ENCODE peak calls at places on chromosome 22, in six cellular contexts. V is thoracic aorta, Q is brain microvascular endothelial cell, O is IMR-90, N is upper lobe of left lung, U is cardiac muscle cell. T is an unnamed sample.

GRCh38 chr22:43197271-43197941 is 10.5 kb upstream of the TTLL12 start:
- DNase-seq in V (no peak), Q (no peak), O (no peak), N (no peak), U (no peak), T (no peak)

GRCh38 chr22:46679711-46680269 is 58.3 kb downstream of the CERK start:
- DNase-seq in V (no peak), Q (no peak), O (no peak), N (no peak), U (no peak), T (no peak)

GRCh38 chr22:47826016-47826415 is 1063.6 kb downstream of the TBC1D22A start:
- DNase-seq in V (no peak), Q (no peak), O (no peak), N (no peak), U (no peak), T (no peak)

GRCh38 chr22:17540481-17540880 is 22.8 kb upstream of the SLC25A18 start:
- DNase-seq in V (no peak), Q (no peak), O (no peak), N (no peak), U (no peak), T (no peak)

GRCh38 chr22:44386386-44387035 is 73.8 kb upstream of the SHISAL1 start:
- DNase-seq in V (no peak), Q (no peak), O (no peak), N (no peak), U (no peak), T (no peak)

GRCh38 chr22:46734830-46735453 is 3.1 kb downstream of the CERK start:
- DNase-seq in V (no peak), Q (no peak), O (no peak), N (peak), U (no peak), T (no peak)

GRCh38 chr22:46583571-46583970 is 36.6 kb upstream of the GRAMD4 start:
- DNase-seq in V (no peak), Q (no peak), O (no peak), N (no peak), U (no peak), T (no peak)

GRCh38 chr22:22927888-22928665 is 40.5 kb downstream of the IGLL5 start:
- DNase-seq in V (no peak), Q (no peak), O (no peak), N (no peak), U (peak), T (no peak)

GRCh38 chr22:49348631-49349030 is 479.0 kb downstream of the BRD1 start:
- DNase-seq in V (no peak), Q (no peak), O (no peak), N (peak), U (no peak), T (no peak)

GRCh38 chr22:49182416-49182815 is 645.3 kb downstream of the BRD1 start:
- DNase-seq in V (no peak), Q (no peak), O (no peak), N (no peak), U (no peak), T (no peak)

GRCh38 chr22:21067901-21068680 is 22.3 kb downstream of the LRRC74B start:
- DNase-seq in V (no peak), Q (no peak), O (no peak), N (no peak), U (no peak), T (no peak)

GRCh38 chr22:45579306-45579705 is 76.6 kb downstream of the FBLN1 start:
- DNase-seq in V (no peak), Q (no peak), O (no peak), N (no peak), U (no peak), T (no peak)

GRCh38 chr22:50469377-50470305 is 5.2 kb downstream of the SBF1 start:
- DNase-seq in V (no peak), Q (peak), O (peak), N (peak), U (peak), T (peak)

GRCh38 chr22:35043932-35044319 is 22.0 kb upstream of the ISX start:
- DNase-seq in V (no peak), Q (no peak), O (no peak), N (no peak), U (no peak), T (no peak)

GRCh38 chr22:32144875-32145274 is 14.2 kb downstream of the C22orf42 start:
- DNase-seq in V (no peak), Q (no peak), O (no peak), N (no peak), U (no peak), T (no peak)

GRCh38 chr22:44916281-44917231 is 93.2 kb downstream of the PHF21B start:
- DNase-seq in V (no peak), Q (no peak), O (no peak), N (no peak), U (no peak), T (no peak)

GRCh38 chr22:27820896-27821866 is 19.6 kb upstream of the MN1 start:
- DNase-seq in V (no peak), Q (no peak), O (no peak), N (no peak), U (no peak), T (no peak)

GRCh38 chr22:46453006-46453828 is 84.2 kb downstream of the CELSR1 start:
- DNase-seq in V (no peak), Q (no peak), O (no peak), N (peak), U (peak), T (no peak)

GRCh38 chr22:25700996-25701815 is 40.8 kb upstream of the MYO18B start:
- DNase-seq in V (no peak), Q (peak), O (peak), N (no peak), U (peak), T (peak)
- H3K4me3 ChIP-seq in V (no peak), Q (no peak), O (no peak), N (no peak), U (no peak), T (peak)

DNA sequence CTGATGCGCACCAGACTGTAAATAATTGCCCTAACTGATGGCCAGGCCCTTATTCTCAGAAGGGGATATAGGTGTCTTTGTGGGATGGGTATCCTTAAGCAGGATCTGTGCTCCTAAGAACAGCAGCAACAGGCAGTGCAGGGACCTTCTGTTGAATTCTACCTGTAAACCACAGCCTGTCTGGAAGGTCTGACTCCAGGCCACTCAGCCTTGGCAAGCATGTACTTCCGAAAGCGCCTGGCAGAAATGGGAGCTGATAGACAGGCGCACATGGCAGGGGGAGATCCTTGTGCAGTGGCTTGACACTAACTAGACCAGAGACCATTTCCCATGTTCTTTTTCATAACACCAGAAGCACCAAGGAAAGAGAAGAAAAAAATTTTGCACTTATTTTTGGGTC is 59.0 kb downstream of the C22orf31 start:
- DNase-seq in V (no peak), Q (no peak), O (no peak), N (peak), U (no peak), T (no peak)
- H3K27ac ChIP-seq in V (no peak), Q (no peak), O (no peak), N (no peak), U (peak), T (no peak)

DNA sequence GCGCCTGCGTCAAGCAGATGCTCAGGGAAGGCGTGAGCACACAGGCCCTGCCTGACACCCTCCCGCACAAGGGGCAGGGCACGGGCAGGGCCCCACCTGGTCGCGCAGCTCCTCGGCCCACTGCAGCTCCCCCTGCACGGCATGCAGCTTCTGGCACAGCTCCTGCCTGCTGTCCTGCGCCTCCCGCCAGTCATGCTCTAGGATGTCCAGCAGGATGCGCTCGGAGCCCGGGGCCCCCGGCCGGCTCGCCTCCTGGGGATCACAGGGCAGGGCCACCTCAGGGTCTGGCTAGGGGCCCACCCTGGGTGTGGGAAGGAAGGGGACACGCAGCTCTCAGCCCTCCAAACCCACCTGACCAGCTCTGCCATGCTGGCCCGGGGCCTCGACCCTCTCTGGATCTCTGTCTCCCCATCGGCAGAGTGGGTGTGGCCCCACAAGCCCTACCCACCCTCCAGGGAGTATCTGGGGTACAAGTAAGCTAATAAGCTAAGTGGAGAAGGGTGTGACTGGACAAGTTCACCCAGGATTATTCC is 10.7 kb downstream of the CARD10 start:
- DNase-seq in V (no peak), Q (no peak), O (no peak), N (no peak), U (no peak), T (peak)
- TF ChIP-seq CTCF in V (no peak), Q (peak), O (no peak), N (peak), U (no peak), T (peak)

GRCh38 chr22:36244522-36245391 is 5.4 kb upstream of the APOL2 start:
- DNase-seq in V (no peak), Q (no peak), O (peak), N (no peak), U (peak), T (no peak)

GRCh38 chr22:36246718-36247117 is 6.2 kb upstream of the APOL1 start:
- DNase-seq in V (no peak), Q (no peak), O (no peak), N (no peak), U (no peak), T (no peak)

GRCh38 chr22:36245805-36246356 is 6.6 kb upstream of the APOL2 start:
- DNase-seq in V (no peak), Q (no peak), O (no peak), N (no peak), U (no peak), T (no peak)

GRCh38 chr22:36239401-36240171 is at the start of gene APOL2:
- DNase-seq in V (peak), Q (peak), O (peak), N (peak), U (peak), T (peak)

DNA sequence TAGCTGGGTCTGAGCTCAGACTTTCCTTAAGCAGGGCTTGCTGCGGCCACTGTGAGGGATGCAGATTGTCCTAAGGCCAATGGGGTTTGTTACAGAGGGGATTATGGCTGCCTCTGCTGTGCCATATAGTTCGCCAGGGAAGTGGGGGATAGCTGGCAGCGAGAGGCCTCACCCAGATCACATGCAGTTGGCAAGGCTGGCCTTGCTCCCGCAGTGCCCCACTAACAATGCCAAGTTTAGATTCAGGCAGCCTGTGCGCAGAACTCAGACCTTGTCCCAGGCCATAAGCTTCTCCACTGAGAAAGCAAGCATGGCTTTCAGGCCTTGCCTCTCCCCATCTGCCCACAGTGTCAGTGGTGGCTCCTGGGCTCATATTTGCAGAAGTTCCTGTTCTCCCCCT is 4.7 kb upstream of the APOL2 start:
- DNase-seq in V (no peak), Q (no peak), O (no peak), N (no peak), U (no peak), T (no peak)
- H3K4me3 ChIP-seq in V (no peak), Q (no peak), O (no peak), N (no peak), U (no peak), T (no peak)

T was measured in WERI-Rb-1.